ENCODE peak calls at places on chromosomes 2 and 18, in four cellular contexts. Q, T, V and A are unnamed samples.

GRCh38 chr18:8865934-8866333 is 160.6 kb downstream of the MTCL1 start:
- DNase-seq in Q (no peak), T (no peak), V (no peak), A (no peak)

GRCh38 chr2:210363261-210363660 is 48.3 kb upstream of the MYL1 start:
- DNase-seq in Q (no peak), T (no peak), V (peak), A (peak)

GRCh38 chr18:10101729-10102128 is 187.9 kb downstream of the VAPA start:
- DNase-seq in Q (no peak), T (no peak), V (no peak), A (no peak)

GRCh38 chr2:167966367-167966766 is 281.0 kb downstream of the STK39 start:
- DNase-seq in Q (no peak), T (no peak), V (no peak), A (no peak)

GRCh38 chr2:1730047-1730937 is 14.0 kb downstream of the PXDN start:
- DNase-seq in Q (peak), T (peak), V (no peak), A (no peak)

GRCh38 chr2:211373203-211373602 is 816.8 kb downstream of the CPS1 start:
- DNase-seq in Q (no peak), T (no peak), V (no peak), A (no peak)

GRCh38 chr2:43311276-43311675 is 84.9 kb upstream of the ZFP36L2 start:
- DNase-seq in Q (no peak), T (peak), V (no peak), A (no peak)

GRCh38 chr2:159446201-159446600 is 159.7 kb upstream of the WDSUB1 start:
- DNase-seq in Q (no peak), T (no peak), V (no peak), A (no peak)

GRCh38 chr2:31349160-31349559 is 65.4 kb downstream of the XDH start:
- DNase-seq in Q (no peak), T (no peak), V (no peak), A (no peak)